ENCODE peak calls at places on chromosomes 12 and 14, in four cellular contexts. G, Y, E and O are unnamed samples.

GRCh38 chr14:28879571-28879970 is 113.0 kb downstream of the FOXG1 start:
- DNase-seq in E (no peak), G (no peak), Y (no peak), O (peak)

GRCh38 chr14:84826349-84826748 is 703.6 kb upstream of the FLRT2 start:
- DNase-seq in E (no peak), Y (no peak), G (no peak), O (no peak)

GRCh38 chr14:96962337-96962736 is 165.2 kb downstream of the VRK1 start:
- DNase-seq in Y (no peak), G (no peak), E (no peak), O (no peak)

GRCh38 chr12:80622271-80622670 is 85.2 kb upstream of the MYF6 start:
- DNase-seq in Y (no peak), G (no peak), E (no peak), O (no peak)

GRCh38 chr12:11869406-11869805 is 201.3 kb upstream of the BCL2L14 start:
- DNase-seq in E (no peak), G (no peak), Y (no peak), O (no peak)

GRCh38 chr12:126772171-126772864 is 1494.7 kb upstream of the TMEM132C start:
- DNase-seq in Y (peak), G (peak), E (peak), O (no peak)

GRCh38 chr12:124599074-124599999 is 31.9 kb upstream of the NCOR2 start:
- DNase-seq in E (no peak), Y (no peak), G (no peak), O (no peak)

GRCh38 chr12:132078190-132078589 is 65.9 kb downstream of the DDX51 start:
- DNase-seq in Y (no peak), G (no peak), E (no peak), O (no peak)

GRCh38 chr12:78239566-78239965 is 408.9 kb downstream of the NAV3 start:
- DNase-seq in Y (no peak), G (no peak), E (no peak), O (no peak)

GRCh38 chr14:87014854-87015253 is 978.1 kb downstream of the GALC start:
- DNase-seq in G (no peak), Y (no peak), E (no peak), O (no peak)

GRCh38 chr14:68359862-68360552 is 432.9 kb downstream of the ZFP36L1 start:
- DNase-seq in Y (no peak), E (no peak), G (no peak), O (peak)

GRCh38 chr14:69190191-69190590 is 1.1 kb upstream of the EXD2 start:
- DNase-seq in G (no peak), Y (no peak), E (no peak), O (no peak)

GRCh38 chr14:53547593-53547992 is 394.5 kb upstream of the DDHD1 start:
- DNase-seq in G (no peak), E (no peak), Y (no peak), O (no peak)

GRCh38 chr12:128365831-128366231 is 98.9 kb downstream of the TMEM132C start:
- DNase-seq in G (no peak), E (no peak), Y (no peak), O (no peak)

GRCh38 chr12:54333420-54334034 is 8.6 kb downstream of the COPZ1 start:
- DNase-seq in G (no peak), Y (no peak), E (no peak), O (no peak)

GRCh38 chr14:51208982-51209381 is 31.1 kb upstream of the TMX1 start:
- DNase-seq in G (no peak), Y (no peak), E (no peak), O (no peak)

DNA sequence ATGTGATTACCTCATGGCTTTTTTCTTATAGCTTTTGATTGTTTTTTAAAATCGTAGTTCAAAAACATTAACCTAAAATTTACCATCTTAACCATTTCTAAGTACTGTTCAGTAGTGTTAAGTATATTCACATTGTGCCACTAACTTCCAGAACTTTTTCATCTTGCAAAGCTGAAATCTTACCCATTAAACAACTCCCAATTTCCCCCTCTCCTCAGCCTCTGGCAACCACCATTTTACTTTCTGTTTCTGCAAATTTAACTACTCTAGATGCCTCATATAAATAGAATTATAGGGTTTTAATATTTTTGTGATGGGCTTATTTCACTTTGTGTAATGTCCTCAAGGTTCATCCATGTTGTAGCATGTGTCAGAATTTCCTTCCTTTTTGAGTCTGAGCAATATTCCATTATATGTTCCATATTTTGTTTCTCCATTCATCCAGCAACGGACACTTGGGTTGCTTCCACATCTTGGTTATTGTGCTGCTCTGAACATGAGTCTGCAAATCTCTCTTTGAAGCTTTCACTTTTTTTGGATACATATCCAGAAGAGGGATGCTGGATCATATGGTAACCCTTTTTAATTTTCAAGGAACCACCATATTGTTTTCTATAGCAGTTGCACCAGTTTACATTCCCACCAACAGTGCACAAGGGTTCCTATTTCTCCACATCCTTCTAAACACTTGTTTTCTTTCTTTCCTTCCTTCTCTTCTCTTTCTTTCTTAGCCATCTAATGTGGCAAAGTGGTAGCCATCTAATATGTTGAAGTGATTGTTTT is 5.0 kb downstream of the HIF1A start:
- DNase-seq in G (no peak), E (no peak), Y (no peak), O (no peak)
- TF ChIP-seq TARDBP in G (no peak), E (no peak), Y (no peak), O (no peak)

GRCh38 chr14:104119700-104120251 is 18.6 kb upstream of the KIF26A start:
- DNase-seq in G (no peak), Y (no peak), E (no peak), O (no peak)

GRCh38 chr14:104117341-104118005 is 20.9 kb upstream of the KIF26A start:
- DNase-seq in Y (no peak), E (no peak), G (no peak), O (no peak)

GRCh38 chr14:104120281-104120741 is 18.1 kb upstream of the KIF26A start:
- DNase-seq in E (no peak), Y (no peak), G (no peak), O (no peak)

GRCh38 chr14:104118006-104118844 is 20.2 kb upstream of the KIF26A start:
- DNase-seq in E (no peak), G (no peak), Y (no peak), O (no peak)

GRCh38 chr14:104119119-104119699 is 19.2 kb upstream of the KIF26A start:
- DNase-seq in G (no peak), E (no peak), Y (no peak), O (no peak)
- TF ChIP-seq SP1 in G (no peak), E (no peak), Y (no peak), O (no peak)

GRCh38 chr14:32950584-32950983 is 11.9 kb downstream of the NPAS3 start:
- DNase-seq in E (no peak), Y (no peak), G (no peak), O (no peak)
- TF ChIP-seq BHLHE40 in E (no peak), Y (no peak), G (no peak), O (no peak)

GRCh38 chr12:74903522-74903921 is 306.1 kb downstream of the KCNC2 start:
- DNase-seq in G (peak), Y (no peak), E (no peak), O (peak)

GRCh38 chr12:74896186-74896585 is 313.5 kb downstream of the KCNC2 start:
- DNase-seq in G (no peak), E (no peak), Y (no peak), O (no peak)

GRCh38 chr12:74897425-74898211 is 312.0 kb downstream of the KCNC2 start:
- DNase-seq in E (no peak), Y (no peak), G (no peak), O (no peak)

GRCh38 chr12:74900232-74900631 is 309.4 kb downstream of the KCNC2 start:
- DNase-seq in E (no peak), G (no peak), Y (no peak), O (no peak)

DNA sequence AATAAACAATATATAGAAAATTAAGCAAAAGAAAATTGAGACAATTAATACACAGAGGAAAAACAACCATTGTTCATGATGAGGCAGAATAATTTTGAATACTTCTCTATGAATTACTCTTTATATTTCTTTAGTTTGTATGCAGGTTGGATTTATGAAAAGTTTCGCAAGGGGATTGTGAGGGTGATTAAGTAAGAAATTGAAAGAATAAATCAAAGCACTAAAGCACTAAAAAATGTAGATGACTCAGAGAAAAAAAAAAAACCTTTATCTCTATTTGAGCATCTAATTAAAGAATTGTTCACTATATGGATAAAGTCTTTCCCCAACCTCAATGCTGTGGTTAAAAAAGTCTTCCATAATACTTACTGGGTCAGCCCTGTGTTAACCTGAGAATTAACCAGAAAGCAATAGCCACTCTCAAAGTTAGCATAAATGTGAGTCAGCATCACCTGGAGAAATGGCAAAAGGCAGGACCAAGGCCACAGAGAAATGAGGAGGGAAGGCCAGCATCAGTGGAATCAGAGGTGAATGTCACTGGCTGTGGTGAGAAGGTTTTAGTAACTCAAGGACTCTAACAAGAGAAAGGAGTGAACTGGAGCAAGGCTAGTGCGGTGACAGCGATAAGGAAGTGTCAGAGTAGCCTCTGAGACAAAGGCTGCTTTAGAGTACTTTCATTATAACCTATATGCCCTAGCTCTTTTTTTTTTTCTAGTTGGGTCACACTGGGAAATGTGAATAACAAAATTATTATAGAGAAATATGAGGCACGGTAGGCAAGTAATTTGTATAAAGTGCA is 310.4 kb downstream of the KCNC2 start:
- DNase-seq in E (no peak), G (no peak), Y (no peak), O (no peak)
- TF ChIP-seq TARDBP in E (no peak), G (no peak), Y (no peak), O (no peak)

GRCh38 chr12:9798008-9798619 is 29.2 kb upstream of the KLRF1 start:
- DNase-seq in G (peak), Y (peak), E (peak), O (peak)
- TF ChIP-seq SP1 in G (no peak), Y (no peak), E (no peak), O (no peak)

GRCh38 chr12:7060353-7060954 is at the start of gene C1S:
- DNase-seq in Y (no peak), E (peak), G (peak), O (peak)
- TF ChIP-seq BHLHE40 in Y (no peak), E (no peak), G (no peak), O (no peak)